ENCODE peak calls at places on chromosomes 7 and 10, in ten cellular contexts. One of them, this sample, is unnamed.

GRCh38 chr10:33335800-33336605 is 1.5 kb upstream of the NRP1 start:
- DNase-seq in suprapubic skin: peak
- DNase-seq in NCI-H226: peak
- DNase-seq in AML-193: no peak
- DNase-seq in NCI-H1092: peak
- DNase-seq in adrenal gland: peak
- DNase-seq in posterior vena cava: peak
- DNase-seq in substantia nigra: peak
- DNase-seq in AG08395: peak
- DNase-seq in EL: peak
- DNase-seq in this sample: no peak

GRCh38 chr7:49397750-49398149 is 375.7 kb upstream of the VWC2 start:
- DNase-seq in suprapubic skin: no peak
- DNase-seq in NCI-H226: no peak
- DNase-seq in AML-193: no peak
- DNase-seq in NCI-H1092: no peak
- DNase-seq in adrenal gland: no peak
- DNase-seq in posterior vena cava: no peak
- DNase-seq in substantia nigra: no peak
- DNase-seq in AG08395: no peak
- DNase-seq in EL: no peak
- DNase-seq in this sample: no peak

GRCh38 chr10:122699796-122700466 is at the start of gene C10orf120:
- DNase-seq in suprapubic skin: no peak
- DNase-seq in NCI-H226: no peak
- DNase-seq in AML-193: no peak
- DNase-seq in NCI-H1092: no peak
- DNase-seq in adrenal gland: no peak
- DNase-seq in posterior vena cava: no peak
- DNase-seq in substantia nigra: no peak
- DNase-seq in AG08395: no peak
- DNase-seq in EL: no peak
- DNase-seq in this sample: no peak

GRCh38 chr10:99233000-99233679 is 2.5 kb downstream of the HPSE2 start:
- DNase-seq in suprapubic skin: no peak
- DNase-seq in NCI-H226: no peak
- DNase-seq in AML-193: no peak
- DNase-seq in NCI-H1092: no peak
- DNase-seq in adrenal gland: no peak
- DNase-seq in posterior vena cava: no peak
- DNase-seq in substantia nigra: no peak
- DNase-seq in AG08395: no peak
- DNase-seq in EL: no peak
- DNase-seq in this sample: no peak

GRCh38 chr10:17385066-17385465 is 69.3 kb downstream of the ST8SIA6 start:
- DNase-seq in suprapubic skin: no peak
- DNase-seq in NCI-H226: no peak
- DNase-seq in AML-193: no peak
- DNase-seq in NCI-H1092: no peak
- DNase-seq in adrenal gland: no peak
- DNase-seq in posterior vena cava: no peak
- DNase-seq in substantia nigra: no peak
- DNase-seq in AG08395: no peak
- DNase-seq in EL: no peak
- DNase-seq in this sample: no peak

GRCh38 chr10:17665742-17666141 is 21.8 kb downstream of the STAM start:
- DNase-seq in suprapubic skin: no peak
- DNase-seq in NCI-H226: peak
- DNase-seq in AML-193: no peak
- DNase-seq in NCI-H1092: no peak
- DNase-seq in adrenal gland: peak
- DNase-seq in posterior vena cava: no peak
- DNase-seq in substantia nigra: peak
- DNase-seq in AG08395: peak
- DNase-seq in EL: peak
- DNase-seq in this sample: peak

GRCh38 chr7:157668221-157668883 is 331.5 kb downstream of the DNAJB6 start:
- DNase-seq in suprapubic skin: no peak
- DNase-seq in NCI-H226: no peak
- DNase-seq in AML-193: no peak
- DNase-seq in NCI-H1092: no peak
- DNase-seq in adrenal gland: no peak
- DNase-seq in posterior vena cava: peak
- DNase-seq in substantia nigra: no peak
- DNase-seq in AG08395: no peak
- DNase-seq in EL: no peak
- DNase-seq in this sample: no peak

GRCh38 chr7:26293569-26294308 is 2.1 kb downstream of the SNX10 start:
- DNase-seq in suprapubic skin: no peak
- DNase-seq in NCI-H226: no peak
- DNase-seq in AML-193: peak
- DNase-seq in NCI-H1092: no peak
- DNase-seq in adrenal gland: no peak
- DNase-seq in posterior vena cava: no peak
- DNase-seq in substantia nigra: no peak
- DNase-seq in AG08395: no peak
- DNase-seq in EL: no peak
- DNase-seq in this sample: no peak

GRCh38 chr10:133261726-133262325 is 14.8 kb downstream of the ADAM8 start:
- DNase-seq in suprapubic skin: peak
- DNase-seq in NCI-H226: peak
- DNase-seq in AML-193: no peak
- DNase-seq in NCI-H1092: no peak
- DNase-seq in adrenal gland: peak
- DNase-seq in posterior vena cava: peak
- DNase-seq in substantia nigra: peak
- DNase-seq in AG08395: peak
- DNase-seq in EL: peak
- DNase-seq in this sample: peak

GRCh38 chr7:57404343-57404966 is 45.5 kb upstream of the ZNF716 start:
- DNase-seq in suprapubic skin: peak
- DNase-seq in NCI-H226: no peak
- DNase-seq in AML-193: no peak
- DNase-seq in NCI-H1092: no peak
- DNase-seq in adrenal gland: peak
- DNase-seq in posterior vena cava: no peak
- DNase-seq in substantia nigra: peak
- DNase-seq in AG08395: no peak
- DNase-seq in EL: no peak
- DNase-seq in this sample: peak

GRCh38 chr10:118459642-118460193 is 117.6 kb upstream of the FAM204A start:
- DNase-seq in suprapubic skin: no peak
- DNase-seq in NCI-H226: peak
- DNase-seq in AML-193: peak
- DNase-seq in NCI-H1092: peak
- DNase-seq in adrenal gland: peak
- DNase-seq in posterior vena cava: no peak
- DNase-seq in substantia nigra: peak
- DNase-seq in AG08395: peak
- DNase-seq in EL: peak
- DNase-seq in this sample: peak

GRCh38 chr7:128120116-128120515 is 88.9 kb upstream of the LRRC4 start:
- DNase-seq in suprapubic skin: no peak
- DNase-seq in NCI-H226: no peak
- DNase-seq in AML-193: no peak
- DNase-seq in NCI-H1092: no peak
- DNase-seq in adrenal gland: no peak
- DNase-seq in posterior vena cava: no peak
- DNase-seq in substantia nigra: no peak
- DNase-seq in AG08395: no peak
- DNase-seq in EL: no peak
- DNase-seq in this sample: no peak

GRCh38 chr7:73560035-73560835 is 2.7 kb upstream of the BCL7B start:
- DNase-seq in suprapubic skin: no peak
- DNase-seq in NCI-H226: peak
- DNase-seq in AML-193: no peak
- DNase-seq in NCI-H1092: no peak
- DNase-seq in adrenal gland: peak
- DNase-seq in posterior vena cava: no peak
- DNase-seq in substantia nigra: no peak
- DNase-seq in AG08395: peak
- DNase-seq in EL: peak
- DNase-seq in this sample: no peak

GRCh38 chr10:127035827-127036226 is 130.6 kb downstream of the DOCK1 start:
- DNase-seq in suprapubic skin: no peak
- DNase-seq in NCI-H226: no peak
- DNase-seq in AML-193: no peak
- DNase-seq in NCI-H1092: no peak
- DNase-seq in adrenal gland: no peak
- DNase-seq in posterior vena cava: no peak
- DNase-seq in substantia nigra: no peak
- DNase-seq in AG08395: no peak
- DNase-seq in EL: no peak
- DNase-seq in this sample: no peak

GRCh38 chr10:127125331-127125730 is 71.1 kb downstream of the INSYN2A start:
- DNase-seq in suprapubic skin: no peak
- DNase-seq in NCI-H226: no peak
- DNase-seq in AML-193: no peak
- DNase-seq in NCI-H1092: no peak
- DNase-seq in adrenal gland: no peak
- DNase-seq in posterior vena cava: no peak
- DNase-seq in substantia nigra: no peak
- DNase-seq in AG08395: no peak
- DNase-seq in EL: no peak
- DNase-seq in this sample: no peak

GRCh38 chr7:93958651-93959050 is 37.1 kb downstream of the GNG11 start:
- DNase-seq in suprapubic skin: no peak
- DNase-seq in NCI-H226: no peak
- DNase-seq in AML-193: no peak
- DNase-seq in NCI-H1092: no peak
- DNase-seq in adrenal gland: no peak
- DNase-seq in posterior vena cava: no peak
- DNase-seq in substantia nigra: no peak
- DNase-seq in AG08395: no peak
- DNase-seq in EL: no peak
- DNase-seq in this sample: no peak

GRCh38 chr10:42973411-42973810 is 103.5 kb upstream of the RET start:
- DNase-seq in suprapubic skin: no peak
- DNase-seq in NCI-H226: no peak
- DNase-seq in AML-193: no peak
- DNase-seq in NCI-H1092: no peak
- DNase-seq in adrenal gland: no peak
- DNase-seq in posterior vena cava: peak
- DNase-seq in substantia nigra: no peak
- DNase-seq in AG08395: no peak
- DNase-seq in EL: no peak
- DNase-seq in this sample: no peak

GRCh38 chr7:47771301-47771989 is 176.8 kb downstream of the PKD1L1 start:
- DNase-seq in suprapubic skin: no peak
- DNase-seq in NCI-H226: no peak
- DNase-seq in AML-193: no peak
- DNase-seq in NCI-H1092: no peak
- DNase-seq in adrenal gland: no peak
- DNase-seq in posterior vena cava: peak
- DNase-seq in substantia nigra: peak
- DNase-seq in AG08395: peak
- DNase-seq in EL: peak
- DNase-seq in this sample: peak